ENCODE peak calls at places on chromosomes 16 and 17, in nine cellular contexts. O is body of pancreas, A is Peyer's patch, I is lower leg skin, R is ovary, Q is HCT116, M is heart right ventricle, N is AG04449, H is RWPE1. C is an unnamed sample.

GRCh38 chr17:74756891-74757290 is 8.5 kb downstream of the NHERF1 start:
- DNase-seq in O (no peak), A (no peak), I (no peak), R (no peak), Q (no peak), M (no peak), N (no peak), H (no peak), C (no peak)

GRCh38 chr16:19886061-19886792 is 1.6 kb upstream of the GPRC5B start:
- DNase-seq in O (peak), A (peak), I (peak), R (peak), Q (peak), M (peak), N (peak), H (peak), C (peak)

GRCh38 chr16:88686062-88686438 is 257 bp downstream of the SNAI3 start:
- DNase-seq in O (peak), A (no peak), I (no peak), R (no peak), Q (no peak), M (no peak), N (no peak), H (no peak), C (no peak)

GRCh38 chr16:30382398-30383015 is at the start of gene SEPTIN1:
- DNase-seq in O (no peak), A (no peak), I (no peak), R (no peak), Q (no peak), M (no peak), N (no peak), H (no peak), C (peak)

GRCh38 chr17:55336426-55336825 is 71.7 kb downstream of the HLF start:
- DNase-seq in O (no peak), A (no peak), I (no peak), R (no peak), Q (no peak), M (no peak), N (no peak), H (no peak), C (no peak)

GRCh38 chr17:21330436-21331160 is 45.6 kb upstream of the KCNJ12 start:
- DNase-seq in O (no peak), A (no peak), I (no peak), R (no peak), Q (no peak), M (no peak), N (no peak), H (no peak), C (no peak)

GRCh38 chr16:82344157-82344556 is 174.1 kb upstream of the MPHOSPH6 start:
- DNase-seq in O (peak), A (no peak), I (no peak), R (no peak), Q (no peak), M (no peak), N (no peak), H (no peak), C (no peak)

GRCh38 chr16:14020141-14020540 is 51.0 kb upstream of the MRTFB start:
- DNase-seq in O (no peak), A (no peak), I (peak), R (no peak), Q (no peak), M (no peak), N (no peak), H (no peak), C (no peak)

GRCh38 chr17:48543854-48544355 is 1.0 kb downstream of the HOXB2 start:
- DNase-seq in O (no peak), A (no peak), I (no peak), R (no peak), Q (no peak), M (peak), N (no peak), H (no peak), C (no peak)

GRCh38 chr17:50467855-50468119 is 893 bp downstream of the CHAD start:
- DNase-seq in O (no peak), A (no peak), I (no peak), R (no peak), Q (no peak), M (no peak), N (no peak), H (no peak), C (no peak)

GRCh38 chr17:32930512-32930911 is 2.6 kb downstream of the TMEM98 start:
- DNase-seq in O (no peak), A (no peak), I (no peak), R (no peak), Q (no peak), M (no peak), N (no peak), H (no peak), C (no peak)

GRCh38 chr17:29096094-29096493 is 53.2 kb downstream of the PIPOX start:
- DNase-seq in O (no peak), A (no peak), I (no peak), R (no peak), Q (no peak), M (no peak), N (no peak), H (no peak), C (no peak)

GRCh38 chr16:18933501-18933900 is 7.3 kb upstream of the SMG1 start:
- DNase-seq in O (no peak), A (no peak), I (peak), R (no peak), Q (no peak), M (no peak), N (no peak), H (no peak), C (no peak)

GRCh38 chr16:65660390-65660789 is 538.5 kb upstream of the CDH11 start:
- DNase-seq in O (no peak), A (no peak), I (no peak), R (no peak), Q (no peak), M (no peak), N (peak), H (peak), C (no peak)

GRCh38 chr16:27867122-27868110 is 196.1 kb downstream of the GSG1L start:
- DNase-seq in O (peak), A (peak), I (no peak), R (peak), Q (peak), M (peak), N (no peak), H (peak), C (peak)

GRCh38 chr16:11320170-11320569 is 25.1 kb upstream of the RMI2 start:
- DNase-seq in O (no peak), A (no peak), I (no peak), R (no peak), Q (no peak), M (no peak), N (no peak), H (no peak), C (no peak)

GRCh38 chr16:89779231-89779912 is 37.1 kb downstream of the FANCA start:
- DNase-seq in O (no peak), A (no peak), I (no peak), R (no peak), Q (no peak), M (no peak), N (no peak), H (no peak), C (no peak)

GRCh38 chr17:19460695-19461094 is 49.7 kb downstream of the RNF112 start:
- DNase-seq in O (no peak), A (no peak), I (peak), R (no peak), Q (no peak), M (no peak), N (no peak), H (no peak), C (no peak)

GRCh38 chr17:45776896-45777295 is 7.2 kb upstream of the CRHR1 start:
- DNase-seq in O (no peak), A (no peak), I (no peak), R (no peak), Q (no peak), M (no peak), N (no peak), H (no peak), C (no peak)

GRCh38 chr16:64892843-64893242 is 229.0 kb downstream of the CDH11 start:
- DNase-seq in O (no peak), A (no peak), I (no peak), R (no peak), Q (no peak), M (no peak), N (peak), H (peak), C (no peak)

GRCh38 chr17:2250140-2251095 is 53.2 kb downstream of the SMG6 start:
- DNase-seq in O (no peak), A (no peak), I (no peak), R (no peak), Q (no peak), M (no peak), N (no peak), H (no peak), C (no peak)

GRCh38 chr17:28324272-28324745 is 5.3 kb downstream of the TMEM97 start:
- DNase-seq in O (peak), A (no peak), I (peak), R (no peak), Q (no peak), M (no peak), N (no peak), H (no peak), C (no peak)

GRCh38 chr17:1467258-1467657 is 11.2 kb upstream of the CRK start:
- DNase-seq in O (no peak), A (no peak), I (no peak), R (no peak), Q (no peak), M (no peak), N (no peak), H (no peak), C (no peak)

GRCh38 chr16:73545713-73546112 is 497.8 kb upstream of the ZFHX3 start:
- DNase-seq in O (no peak), A (no peak), I (no peak), R (no peak), Q (no peak), M (no peak), N (no peak), H (no peak), C (no peak)

GRCh38 chr17:58049533-58049932 is 33.7 kb upstream of the DYNLL2 start:
- DNase-seq in O (no peak), A (no peak), I (peak), R (no peak), Q (no peak), M (no peak), N (no peak), H (no peak), C (no peak)

GRCh38 chr17:58641937-58642336 is 49.9 kb downstream of the TEX14 start:
- DNase-seq in O (no peak), A (no peak), I (no peak), R (no peak), Q (no peak), M (no peak), N (no peak), H (no peak), C (no peak)

GRCh38 chr17:15945493-15946209 is 721 bp downstream of the ADORA2B start:
- DNase-seq in O (peak), A (peak), I (no peak), R (no peak), Q (no peak), M (no peak), N (no peak), H (peak), C (no peak)

GRCh38 chr17:31754239-31754945 is 104.7 kb downstream of the COPRS start:
- DNase-seq in O (no peak), A (no peak), I (no peak), R (no peak), Q (peak), M (no peak), N (peak), H (peak), C (no peak)

GRCh38 chr17:68456529-68457167 is 648 bp downstream of the WIPI1 start:
- DNase-seq in O (peak), A (peak), I (peak), R (peak), Q (peak), M (peak), N (peak), H (peak), C (no peak)

GRCh38 chr16:68643847-68644246 is 1.3 kb upstream of the CDH3 start:
- DNase-seq in O (no peak), A (no peak), I (no peak), R (peak), Q (no peak), M (no peak), N (no peak), H (no peak), C (no peak)

GRCh38 chr17:61511480-61512182 is 59.4 kb downstream of the TBX4 start:
- DNase-seq in O (no peak), A (no peak), I (no peak), R (no peak), Q (no peak), M (no peak), N (no peak), H (no peak), C (no peak)

GRCh38 chr16:84427553-84427952 is 59.2 kb downstream of the ATP2C2 start:
- DNase-seq in O (no peak), A (no peak), I (no peak), R (no peak), Q (no peak), M (no peak), N (no peak), H (no peak), C (no peak)

GRCh38 chr16:311725-312124 is 28.8 kb downstream of the PDIA2 start:
- DNase-seq in O (no peak), A (no peak), I (no peak), R (no peak), Q (no peak), M (no peak), N (no peak), H (no peak), C (no peak)

GRCh38 chr17:746783-747629 is 5.1 kb downstream of the GEMIN4 start:
- DNase-seq in O (no peak), A (no peak), I (no peak), R (no peak), Q (no peak), M (no peak), N (no peak), H (no peak), C (no peak)

GRCh38 chr17:5418858-5419355 is 555 bp downstream of the NUP88 start:
- DNase-seq in O (peak), A (no peak), I (peak), R (no peak), Q (no peak), M (peak), N (no peak), H (no peak), C (peak)

GRCh38 chr17:78390241-78391050 is 12.0 kb downstream of the PGS1 start:
- DNase-seq in O (no peak), A (no peak), I (no peak), R (no peak), Q (no peak), M (peak), N (peak), H (no peak), C (no peak)
- TF ChIP-seq CTCF in O (no peak), A (no peak), I (no peak), R (no peak), Q (no peak), M (no peak), N (peak), H (no peak), C (no peak)

GRCh38 chr17:35374766-35375344 is 1.4 kb upstream of the SLFN11 start:
- DNase-seq in O (no peak), A (no peak), I (no peak), R (no peak), Q (no peak), M (no peak), N (no peak), H (no peak), C (no peak)

GRCh38 chr17:35373532-35373983 is at the start of gene SLFN11:
- DNase-seq in O (peak), A (peak), I (peak), R (peak), Q (no peak), M (peak), N (peak), H (peak), C (peak)

GRCh38 chr17:35376245-35376644 is 2.8 kb upstream of the SLFN11 start:
- DNase-seq in O (no peak), A (no peak), I (no peak), R (no peak), Q (no peak), M (no peak), N (no peak), H (no peak), C (no peak)

GRCh38 chr17:35372846-35373531 is 432 bp downstream of the SLFN11 start:
- DNase-seq in O (no peak), A (no peak), I (no peak), R (peak), Q (no peak), M (no peak), N (no peak), H (peak), C (no peak)

GRCh38 chr17:35373984-35374765 is 754 bp upstream of the SLFN11 start:
- DNase-seq in O (peak), A (peak), I (peak), R (peak), Q (no peak), M (peak), N (no peak), H (peak), C (peak)
- TF ChIP-seq CTCF in O (no peak), A (no peak), I (no peak), R (no peak), Q (no peak), M (no peak), N (no peak), H (no peak), C (no peak)

GRCh38 chr17:73646409-73647305 is 2.4 kb upstream of the SDK2 start:
- DNase-seq in O (no peak), A (no peak), I (peak), R (no peak), Q (no peak), M (no peak), N (no peak), H (peak), C (no peak)
- TF ChIP-seq CTCF in O (no peak), A (no peak), I (no peak), R (no peak), Q (no peak), M (peak), N (no peak), H (no peak), C (no peak)

DNA sequence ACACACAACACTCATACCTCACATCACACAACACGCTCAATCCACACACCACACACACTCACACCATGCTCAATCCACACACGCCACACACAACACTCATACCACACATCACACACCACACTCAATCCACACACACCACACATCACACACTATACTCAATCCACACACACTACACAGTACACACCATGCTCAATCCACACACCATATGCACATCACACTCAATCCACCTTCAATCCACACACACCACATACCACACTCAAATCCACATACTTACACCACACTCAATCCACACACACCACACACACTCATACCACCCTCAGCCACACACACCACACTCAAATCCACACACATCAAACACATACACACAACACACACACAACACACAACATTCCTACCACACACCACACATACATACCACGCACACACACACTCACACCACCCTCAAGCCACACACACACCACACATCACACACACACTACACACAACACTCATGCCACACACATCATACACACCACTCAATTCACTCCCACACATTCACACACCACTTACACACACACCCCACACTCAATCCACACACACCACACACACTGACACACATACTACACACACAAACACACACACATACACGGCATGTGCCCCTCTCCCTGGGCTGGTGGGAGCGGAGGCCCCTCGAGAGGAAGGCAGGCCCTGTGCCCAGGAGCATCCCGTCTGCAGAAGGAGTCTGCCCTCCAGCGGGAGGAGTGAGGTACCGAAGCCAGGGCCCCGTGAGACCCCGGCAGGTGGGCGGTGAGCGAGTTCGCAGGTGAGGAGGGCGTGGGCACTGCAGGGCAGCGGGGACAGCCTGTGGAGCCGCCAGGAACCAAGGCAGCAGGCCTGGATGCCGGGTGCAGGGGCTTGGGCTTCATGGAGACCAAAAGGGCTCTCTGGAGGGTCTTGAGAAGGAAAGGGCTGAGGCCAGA is 33.1 kb upstream of the RPTOR start:
- DNase-seq in O (no peak), A (no peak), I (no peak), R (no peak), Q (no peak), M (no peak), N (no peak), H (no peak), C (no peak)
- TF ChIP-seq CTCF in O (no peak), A (no peak), I (no peak), R (no peak), Q (no peak), M (no peak), N (no peak), H (no peak), C (no peak)

DNA sequence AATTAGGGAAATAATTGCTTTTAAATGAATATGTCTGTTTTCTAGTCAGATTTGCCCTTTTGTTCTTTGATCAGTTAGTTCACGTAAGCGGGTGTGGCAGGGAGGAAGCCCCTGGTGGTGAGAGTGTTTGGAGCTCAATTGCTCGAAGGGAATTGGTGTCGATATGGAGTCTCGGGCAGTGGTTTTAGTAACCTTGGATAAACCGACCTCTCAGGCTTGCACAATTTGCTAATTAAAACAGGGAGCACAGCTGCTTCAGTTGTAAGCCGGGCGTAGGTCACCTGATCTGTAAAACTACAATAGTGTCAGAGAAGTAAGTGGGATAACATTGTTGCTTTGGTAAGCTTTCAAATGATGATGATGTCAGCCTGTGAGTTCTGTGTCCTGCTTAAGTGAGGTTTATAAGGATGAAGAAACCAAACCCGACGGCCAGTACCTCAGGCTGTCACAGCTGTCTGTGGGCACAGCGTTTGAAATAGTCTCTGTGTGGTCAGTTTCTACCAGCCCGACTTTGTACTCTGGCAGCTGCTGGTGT is 2.9 kb downstream of the ZNF750 start:
- DNase-seq in O (no peak), A (no peak), I (no peak), R (peak), Q (no peak), M (no peak), N (no peak), H (no peak), C (no peak)
- TF ChIP-seq CTCF in O (no peak), A (peak), I (no peak), R (no peak), Q (no peak), M (peak), N (no peak), H (no peak), C (no peak)

DNA sequence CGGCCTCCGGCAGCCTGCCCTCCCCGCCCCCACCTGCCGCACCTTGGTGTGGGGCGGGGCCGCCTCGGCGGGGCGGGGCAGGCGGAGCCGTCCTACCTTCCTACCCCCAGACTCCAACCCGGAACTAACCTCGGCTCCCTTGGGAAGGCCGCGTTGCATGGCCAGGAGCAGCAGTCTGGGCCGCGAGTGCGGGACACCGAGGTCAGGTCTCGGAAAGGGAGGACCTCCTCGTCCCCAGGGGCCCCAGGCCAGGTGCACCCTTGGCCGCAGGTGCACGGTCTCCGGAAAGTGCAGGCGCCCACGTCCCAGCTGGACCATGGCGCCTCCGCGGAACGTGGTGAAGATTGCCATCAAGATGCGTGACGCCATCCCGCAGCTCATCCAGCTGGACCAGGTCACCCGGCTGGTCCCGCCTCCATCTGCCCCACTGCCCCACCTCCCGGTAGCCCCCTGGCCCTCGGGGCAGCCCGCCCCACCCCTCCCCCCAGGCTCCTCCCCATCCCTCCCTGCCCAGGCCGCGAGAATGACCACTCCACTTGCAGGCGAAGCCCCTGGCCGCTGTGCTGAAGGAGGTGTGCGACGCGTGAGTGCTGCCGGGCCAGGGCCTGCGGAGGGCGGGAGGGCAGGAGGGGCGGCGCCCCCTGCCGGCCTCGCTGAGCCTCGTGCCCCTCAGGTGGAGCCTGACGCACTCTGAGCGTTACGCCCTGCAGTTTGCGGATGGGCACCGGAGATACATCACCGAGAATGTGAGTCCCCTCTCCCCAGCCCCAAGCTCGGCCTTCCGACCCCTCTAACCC is at the start of gene ELMO3:
- DNase-seq in O (peak), A (peak), I (peak), R (no peak), Q (no peak), M (no peak), N (no peak), H (peak), C (no peak)
- TF ChIP-seq CTCF in O (peak), A (peak), I (no peak), R (no peak), Q (no peak), M (peak), N (peak), H (peak), C (no peak)